ENCODE peak calls at places on chromosomes 16 and 17, in four cellular contexts. Z, D, U and O are unnamed samples. For H3K36me3, the result is how much of the 10 kb centered on the place peaks cover.

GRCh38 chr17:9226794-9227135 is 205.5 kb downstream of the NTN1 start:
- DNase-seq in Z (no peak), D (peak), U (no peak), O (no peak)

GRCh38 chr16:48499822-48500440 is 110.0 kb downstream of the N4BP1 start:
- DNase-seq in Z (peak), D (no peak), U (peak), O (peak)

GRCh38 chr16:66427036-66427446 is at the start of gene BEAN1:
- DNase-seq in Z (no peak), D (no peak), U (no peak), O (peak)

GRCh38 chr17:66190738-66191606 is 961 bp downstream of the CEP112 start:
- DNase-seq in Z (peak), D (no peak), U (no peak), O (peak)

GRCh38 chr16:68935008-68935407 is 91.7 kb downstream of the TANGO6 start:
- DNase-seq in Z (no peak), D (no peak), U (no peak), O (no peak)

GRCh38 chr16:27966756-27967155 is 96.8 kb downstream of the GSG1L start:
- DNase-seq in Z (no peak), D (no peak), U (peak), O (no peak)

GRCh38 chr17:43578699-43579569 is 32.8 kb upstream of the ETV4 start:
- DNase-seq in Z (no peak), D (no peak), U (peak), O (peak)

GRCh38 chr17:30405161-30405560 is 26.4 kb downstream of the CPD start:
- DNase-seq in Z (no peak), D (peak), U (no peak), O (no peak)

GRCh38 chr17:31431795-31432658 is 40.6 kb downstream of the RAB11FIP4 start:
- DNase-seq in Z (no peak), D (peak), U (peak), O (no peak)

GRCh38 chr17:45440161-45440859 is 7.6 kb upstream of the ARHGAP27 start:
- DNase-seq in Z (no peak), D (peak), U (peak), O (no peak)

GRCh38 chr17:76997981-76998531 is 129.9 kb downstream of the MGAT5B start:
- DNase-seq in Z (no peak), D (no peak), U (peak), O (peak)

GRCh38 chr16:24668481-24669001 is 60.9 kb upstream of the TNRC6A start:
- DNase-seq in Z (peak), D (no peak), U (peak), O (no peak)

GRCh38 chr16:1465567-1465915 is 9.3 kb downstream of the CLCN7 start:
- DNase-seq in Z (no peak), D (no peak), U (peak), O (no peak)

GRCh38 chr17:55652825-55653224 is 69.8 kb downstream of the TMEM100 start:
- DNase-seq in Z (no peak), D (no peak), U (no peak), O (no peak)

GRCh38 chr17:61284174-61284573 is 115.5 kb upstream of the TBX2 start:
- DNase-seq in Z (no peak), D (no peak), U (no peak), O (no peak)

GRCh38 chr17:35184274-35184673 is 9.9 kb downstream of the SLC35G3 start:
- DNase-seq in Z (no peak), D (no peak), U (no peak), O (no peak)

GRCh38 chr17:3002538-3003301 is 60.7 kb downstream of the OR1D5 start:
- DNase-seq in Z (no peak), D (no peak), U (no peak), O (no peak)

GRCh38 chr16:67105251-67105650 is 4.5 kb upstream of the PHAF1 start:
- DNase-seq in Z (no peak), D (no peak), U (no peak), O (no peak)

GRCh38 chr17:82053556-82054263 is 2.0 kb downstream of the GPS1 start:
- DNase-seq in Z (no peak), D (no peak), U (no peak), O (no peak)

GRCh38 chr16:67157892-67158635 is 1.6 kb downstream of the TRADD start:
- DNase-seq in Z (no peak), D (no peak), U (no peak), O (no peak)

GRCh38 chr17:13786000-13786598 is 184.4 kb upstream of the HS3ST3A1 start:
- DNase-seq in Z (no peak), D (no peak), U (no peak), O (no peak)

GRCh38 chr17:50772251-50772650 is 4.9 kb upstream of the ANKRD40CL start:
- DNase-seq in Z (no peak), D (no peak), U (peak), O (no peak)

GRCh38 chr17:6599364-6599763 is 41.1 kb downstream of the KIAA0753 start:
- DNase-seq in Z (no peak), D (no peak), U (no peak), O (no peak)
- H3K4me3 ChIP-seq in Z (no peak), D (no peak), U (no peak), O (no peak)

GRCh38 chr17:694239-694638 is 20.4 kb downstream of the VPS53 start:
- DNase-seq in Z (no peak), D (peak), U (no peak), O (no peak)
- H3K36me3 ChIP-seq in Z (under half), D (under half), U (under half), O (under half)

DNA sequence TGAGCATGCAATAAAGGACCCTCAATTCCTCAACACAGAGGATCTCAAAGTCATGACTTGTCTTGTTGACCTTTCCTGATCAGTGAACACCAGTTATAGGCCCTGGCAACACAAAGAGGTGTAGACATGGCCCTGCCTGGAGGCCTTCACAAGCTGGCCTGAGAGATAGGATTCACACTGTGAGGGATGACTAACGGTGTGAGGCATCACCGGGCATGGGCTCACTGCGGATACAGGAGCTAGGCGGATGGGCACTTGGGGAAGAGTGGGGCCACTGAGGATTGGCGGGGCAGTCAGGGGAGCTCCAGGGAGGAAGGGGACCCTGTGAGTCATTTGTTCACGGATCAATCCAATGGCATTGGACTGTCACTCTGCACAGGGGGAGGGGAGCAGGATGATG is 117.4 kb downstream of the SDK2 start:
- DNase-seq in Z (no peak), D (no peak), U (no peak), O (no peak)
- H3K4me3 ChIP-seq in Z (no peak), D (no peak), U (no peak), O (no peak)

GRCh38 chr16:87835882-87836331 is 33.4 kb downstream of the SLC7A5 start:
- DNase-seq in Z (no peak), D (no peak), U (no peak), O (no peak)

GRCh38 chr16:87837627-87838289 is 31.5 kb downstream of the SLC7A5 start:
- DNase-seq in Z (no peak), D (no peak), U (no peak), O (no peak)

GRCh38 chr16:87838643-87839541 is 30.4 kb downstream of the SLC7A5 start:
- DNase-seq in Z (no peak), D (no peak), U (no peak), O (no peak)

GRCh38 chr16:87836346-87836843 is 32.9 kb downstream of the SLC7A5 start:
- DNase-seq in Z (no peak), D (no peak), U (no peak), O (no peak)

GRCh38 chr16:87836844-87837581 is 32.3 kb downstream of the SLC7A5 start:
- DNase-seq in Z (no peak), D (no peak), U (no peak), O (no peak)
- H3K36me3 ChIP-seq in Z (under half), D (half or more), U (under half), O (under half)

GRCh38 chr17:48547839-48548686 is 3.2 kb upstream of the HOXB2 start:
- DNase-seq in Z (no peak), D (no peak), U (no peak), O (no peak)
- H3K4me3 ChIP-seq in Z (no peak), D (no peak), U (no peak), O (no peak)

DNA sequence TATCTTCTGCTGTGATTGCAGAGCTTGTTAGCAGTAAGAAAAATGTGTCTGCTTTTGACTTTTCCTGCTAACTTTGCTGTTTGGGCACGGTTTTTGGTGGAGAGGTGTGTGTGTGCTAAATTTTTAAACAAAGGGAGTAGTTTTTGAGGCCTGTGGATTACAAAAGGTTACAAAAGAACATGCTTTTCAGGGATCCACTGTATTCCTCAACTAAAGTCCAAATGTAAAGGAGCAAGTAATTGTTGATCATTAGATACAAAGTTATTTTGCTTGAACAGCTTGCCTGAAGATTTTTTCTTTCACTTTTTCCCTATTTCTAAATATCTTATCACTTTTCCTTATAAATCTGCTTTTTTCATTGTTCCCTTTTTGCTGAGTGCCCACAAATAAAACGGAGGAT is 2.0 kb downstream of the KPNB1 start:
- DNase-seq in Z (no peak), D (no peak), U (no peak), O (no peak)
- H3K36me3 ChIP-seq in Z (under half), D (under half), U (under half), O (half or more)

GRCh38 chr17:53454337-53454736 is 368.4 kb upstream of the KIF2B start:
- DNase-seq in Z (no peak), D (peak), U (no peak), O (no peak)
- H3K4me3 ChIP-seq in Z (no peak), D (no peak), U (no peak), O (no peak)